ENCODE peak calls at places on chromosome 13, in four cellular contexts. One of them, this sample, is unnamed.

GRCh38 chr13:50369646-50370045 is 354.4 kb downstream of the KCNRG start:
- DNase-seq in non-pigmented ciliary epithelial cell: no peak
- DNase-seq in osteoblast: no peak
- DNase-seq in NAMALWA: no peak
- DNase-seq in this sample: no peak

GRCh38 chr13:73370066-73370465 is 311.3 kb downstream of the KLF5 start:
- DNase-seq in NAMALWA: no peak
- DNase-seq in non-pigmented ciliary epithelial cell: no peak
- DNase-seq in osteoblast: peak
- DNase-seq in this sample: no peak

GRCh38 chr13:32748305-32748704 is 162.1 kb downstream of the PDS5B start:
- DNase-seq in non-pigmented ciliary epithelial cell: no peak
- DNase-seq in osteoblast: no peak
- DNase-seq in NAMALWA: no peak
- DNase-seq in this sample: no peak

GRCh38 chr13:30128095-30128494 is 179.3 kb downstream of the KATNAL1 start:
- DNase-seq in osteoblast: no peak
- DNase-seq in non-pigmented ciliary epithelial cell: no peak
- DNase-seq in NAMALWA: no peak
- DNase-seq in this sample: no peak

GRCh38 chr13:113125506-113126264 is 3.1 kb downstream of the F10 start:
- DNase-seq in non-pigmented ciliary epithelial cell: no peak
- DNase-seq in NAMALWA: no peak
- DNase-seq in osteoblast: peak
- DNase-seq in this sample: no peak

GRCh38 chr13:48977973-48978372 is 2.3 kb downstream of the FNDC3A start:
- DNase-seq in NAMALWA: peak
- DNase-seq in non-pigmented ciliary epithelial cell: no peak
- DNase-seq in osteoblast: peak
- DNase-seq in this sample: peak

GRCh38 chr13:26061947-26062346 is 10.1 kb upstream of the SHISA2 start:
- DNase-seq in NAMALWA: no peak
- DNase-seq in osteoblast: peak
- DNase-seq in non-pigmented ciliary epithelial cell: peak
- DNase-seq in this sample: peak

GRCh38 chr13:75139291-75139690 is 342.7 kb downstream of the TBC1D4 start:
- DNase-seq in non-pigmented ciliary epithelial cell: no peak
- DNase-seq in osteoblast: no peak
- DNase-seq in NAMALWA: no peak
- DNase-seq in this sample: peak

GRCh38 chr13:41580345-41580744 is 123.0 kb downstream of the RGCC start:
- DNase-seq in non-pigmented ciliary epithelial cell: no peak
- DNase-seq in osteoblast: no peak
- DNase-seq in NAMALWA: no peak
- DNase-seq in this sample: no peak

GRCh38 chr13:44116562-44117315 is 237.0 kb downstream of the LACC1 start:
- DNase-seq in non-pigmented ciliary epithelial cell: no peak
- DNase-seq in NAMALWA: peak
- DNase-seq in osteoblast: no peak
- DNase-seq in this sample: no peak

GRCh38 chr13:46899801-46900200 is 2.9 kb upstream of the HTR2A start:
- DNase-seq in osteoblast: no peak
- DNase-seq in NAMALWA: no peak
- DNase-seq in non-pigmented ciliary epithelial cell: no peak
- DNase-seq in this sample: no peak

GRCh38 chr13:30134578-30134977 is 172.8 kb downstream of the KATNAL1 start:
- DNase-seq in non-pigmented ciliary epithelial cell: no peak
- DNase-seq in NAMALWA: no peak
- DNase-seq in osteoblast: no peak
- DNase-seq in this sample: no peak

GRCh38 chr13:75485286-75486062 is 3.5 kb upstream of the TBC1D4 start:
- DNase-seq in osteoblast: peak
- DNase-seq in non-pigmented ciliary epithelial cell: peak
- DNase-seq in NAMALWA: no peak
- DNase-seq in this sample: peak